ENCODE peak calls at places on chromosomes 4 and X, in eight cellular contexts. Z is transverse colon, N is K562, F is stomach, G is HCT116, W is breast epithelium, T is HepG2, C is suprapubic skin. B is an unnamed sample.

GRCh38 chr4:106766519-106766918 is 269.6 kb downstream of the DKK2 start:
- DNase-seq in T (no peak), C (no peak), W (no peak), G (no peak), Z (no peak), F (no peak), N (no peak), B (no peak)

GRCh38 chr4:145541266-145541770 is 59.7 kb downstream of the SMAD1 start:
- DNase-seq in C (no peak), G (no peak), W (no peak), Z (no peak), N (no peak), F (no peak), T (no peak), B (no peak)

GRCh38 chr4:40016007-40016406 is 38.3 kb upstream of the PDS5A start:
- DNase-seq in W (no peak), T (no peak), G (no peak), F (no peak), C (no peak), N (no peak), Z (no peak), B (no peak)

GRCh38 chrX:33336783-33337182 is 125.4 kb upstream of the DMD start:
- DNase-seq in T (peak), N (no peak), C (no peak), F (no peak), W (peak), G (no peak), Z (no peak), B (no peak)

GRCh38 chr4:173519130-173520101 is 10.6 kb downstream of the HAND2 start:
- DNase-seq in T (no peak), F (no peak), C (no peak), W (no peak), G (no peak), N (no peak), Z (no peak), B (peak)

GRCh38 chrX:126489141-126489540 is 63.5 kb downstream of the DCAF12L1 start:
- DNase-seq in T (no peak), W (no peak), G (no peak), C (no peak), Z (no peak), F (no peak), N (no peak), B (no peak)

GRCh38 chr4:121324331-121324730 is 56.5 kb downstream of the QRFPR start:
- DNase-seq in Z (no peak), F (no peak), N (no peak), G (no peak), C (no peak), W (no peak), T (no peak), B (no peak)

GRCh38 chr4:179872751-179873150 is 2370.5 kb upstream of the TENM3 start:
- DNase-seq in G (no peak), Z (no peak), C (no peak), W (no peak), N (no peak), F (no peak), T (no peak), B (no peak)

GRCh38 chrX:123215397-123216089 is 31.5 kb downstream of the GRIA3 start:
- DNase-seq in C (no peak), N (no peak), W (no peak), F (no peak), G (no peak), Z (no peak), T (no peak), B (no peak)

GRCh38 chrX:106707771-106708454 is 18.6 kb upstream of the RNF128 start:
- DNase-seq in C (no peak), Z (no peak), F (no peak), N (no peak), W (no peak), T (no peak), G (peak), B (no peak)

GRCh38 chr4:55125087-55125721 is at the start of gene KDR:
- DNase-seq in G (no peak), F (peak), Z (no peak), N (peak), T (no peak), C (peak), W (peak), B (no peak)

GRCh38 chr4:41057456-41057855 is 156.9 kb downstream of the APBB2 start:
- DNase-seq in Z (no peak), T (no peak), W (no peak), N (no peak), F (no peak), C (no peak), G (no peak), B (no peak)

GRCh38 chr4:126592088-126592487 is 1040.7 kb upstream of the INTU start:
- DNase-seq in Z (no peak), F (no peak), C (no peak), G (no peak), N (no peak), W (no peak), T (no peak), B (no peak)

GRCh38 chrX:150935466-150935865 is 37.0 kb upstream of the CD99L2 start:
- DNase-seq in F (no peak), T (no peak), Z (no peak), G (no peak), N (no peak), W (no peak), C (no peak), B (no peak)

GRCh38 chr4:18777190-18777589 is 755.6 kb upstream of the LCORL start:
- DNase-seq in G (no peak), T (no peak), F (no peak), W (no peak), Z (no peak), C (no peak), N (no peak), B (no peak)

GRCh38 chrX:129717902-129718301 is 20.9 kb upstream of the XPNPEP2 start:
- DNase-seq in T (no peak), G (no peak), F (no peak), N (no peak), W (no peak), C (no peak), Z (no peak), B (no peak)

GRCh38 chrX:151151668-151152267 is 24.6 kb upstream of the GPR50 start:
- DNase-seq in T (peak), F (no peak), W (no peak), G (peak), N (peak), C (no peak), Z (peak), B (no peak)

GRCh38 chrX:41822917-41823316 is 98.9 kb downstream of the GPR82 start:
- DNase-seq in F (no peak), N (peak), G (no peak), C (no peak), W (no peak), T (no peak), Z (no peak), B (no peak)

GRCh38 chrX:34655496-34656258 is 1.4 kb downstream of the TMEM47 start:
- DNase-seq in Z (no peak), N (no peak), C (no peak), F (no peak), T (no peak), G (no peak), W (no peak), B (no peak)

GRCh38 chr4:163332526-163333405 is at the start of gene NPY1R:
- DNase-seq in F (peak), G (peak), W (peak), Z (peak), T (peak), N (peak), C (peak), B (no peak)

GRCh38 chrX:72238721-72239475 is at the start of gene ERCC6L:
- DNase-seq in F (peak), T (peak), N (peak), C (peak), G (peak), W (peak), Z (peak), B (no peak)

GRCh38 chr4:168475745-168476144 is 4.5 kb downstream of the DDX60L start:
- DNase-seq in C (no peak), F (no peak), W (no peak), Z (no peak), T (no peak), G (no peak), N (no peak), B (no peak)

GRCh38 chrX:141341743-141342142 is 99.4 kb upstream of the SPANXC start:
- DNase-seq in F (no peak), C (no peak), N (no peak), Z (no peak), W (no peak), G (no peak), T (no peak), B (no peak)

GRCh38 chr4:145179201-145179860 is 1.1 kb downstream of the OTUD4 start:
- DNase-seq in W (peak), G (peak), N (peak), Z (peak), C (peak), T (peak), F (peak), B (no peak)

GRCh38 chr4:184548651-184549341 is 74.4 kb upstream of the IRF2 start:
- DNase-seq in N (peak), Z (peak), W (no peak), G (no peak), F (no peak), T (peak), C (no peak), B (no peak)

GRCh38 chrX:104122829-104123228 is 10.5 kb downstream of the ZCCHC18 start:
- DNase-seq in W (no peak), Z (no peak), G (no peak), F (no peak), C (no peak), T (no peak), N (no peak), B (no peak)

GRCh38 chr4:17092990-17093880 is 194.8 kb upstream of the LDB2 start:
- DNase-seq in C (no peak), N (no peak), T (no peak), Z (no peak), F (no peak), W (no peak), G (no peak), B (no peak)

GRCh38 chr4:24169956-24170355 is 280.1 kb upstream of the PPARGC1A start:
- DNase-seq in C (no peak), Z (no peak), N (no peak), G (no peak), W (no peak), F (no peak), T (no peak), B (no peak)

GRCh38 chr4:47002593-47002992 is 9.2 kb upstream of the GABRA4 start:
- DNase-seq in F (no peak), G (no peak), N (no peak), W (no peak), T (no peak), C (no peak), Z (no peak), B (no peak)

GRCh38 chr4:89939994-89940393 is 45.3 kb downstream of the MMRN1 start:
- DNase-seq in T (no peak), Z (no peak), C (no peak), F (peak), G (no peak), W (no peak), N (no peak), B (no peak)

GRCh38 chr4:34202154-34202553 is 2042.2 kb downstream of the ARAP2 start:
- DNase-seq in Z (no peak), G (no peak), N (no peak), W (no peak), F (no peak), T (no peak), C (no peak), B (no peak)

GRCh38 chr4:94276204-94276603 is 66.4 kb downstream of the HPGDS start:
- DNase-seq in G (no peak), Z (no peak), W (no peak), N (no peak), C (no peak), F (no peak), T (no peak), B (no peak)

GRCh38 chr4:19739101-19739651 is 512.5 kb upstream of the SLIT2 start:
- DNase-seq in C (no peak), W (no peak), T (no peak), Z (no peak), G (peak), F (no peak), N (no peak), B (no peak)

GRCh38 chrX:82585868-82586267 is 922.2 kb upstream of the POU3F4 start:
- DNase-seq in W (no peak), T (no peak), N (no peak), G (no peak), C (no peak), Z (no peak), F (no peak), B (no peak)

GRCh38 chr4:146585761-146586333 is 52.8 kb upstream of the POU4F2 start:
- DNase-seq in N (no peak), T (no peak), F (no peak), Z (no peak), G (no peak), C (no peak), W (no peak), B (no peak)

GRCh38 chrX:22462959-22463358 is 190.2 kb downstream of the CBLL2 start:
- DNase-seq in T (no peak), N (no peak), C (no peak), W (no peak), F (no peak), G (no peak), Z (no peak), B (no peak)

GRCh38 chr4:172124656-172125308 is 311.6 kb downstream of the GALNTL6 start:
- DNase-seq in F (no peak), N (no peak), C (no peak), W (no peak), T (no peak), G (no peak), Z (no peak), B (no peak)

GRCh38 chr4:100738388-100739165 is 220.8 kb upstream of the EMCN start:
- DNase-seq in N (no peak), Z (peak), W (no peak), G (peak), T (no peak), F (peak), C (no peak), B (no peak)

GRCh38 chr4:100742045-100742444 is 224.2 kb upstream of the EMCN start:
- DNase-seq in F (no peak), Z (no peak), G (peak), C (no peak), T (peak), N (no peak), W (no peak), B (no peak)

GRCh38 chr4:100736651-100737450 is 219.0 kb upstream of the EMCN start:
- DNase-seq in Z (no peak), F (no peak), C (no peak), G (peak), N (no peak), T (no peak), W (no peak), B (no peak)
- TF ChIP-seq POLR2A in Z (no peak), F (no peak), C (no peak), G (no peak), N (no peak), T (no peak), W (no peak), B (no peak)

GRCh38 chr4:2942037-2942531 is 21.1 kb downstream of the NOP14 start:
- DNase-seq in Z (peak), C (no peak), W (peak), T (no peak), F (no peak), G (no peak), N (no peak), B (peak)

GRCh38 chr4:2941138-2942036 is 21.8 kb downstream of the NOP14 start:
- DNase-seq in F (no peak), G (no peak), W (no peak), T (no peak), Z (peak), C (no peak), N (no peak), B (no peak)

GRCh38 chr4:2944091-2944482 is 19.1 kb downstream of the NOP14 start:
- DNase-seq in C (no peak), F (no peak), Z (no peak), W (no peak), T (no peak), G (no peak), N (no peak), B (no peak)

GRCh38 chr4:2943364-2944090 is 19.7 kb downstream of the NOP14 start:
- DNase-seq in G (no peak), T (no peak), W (no peak), F (no peak), N (no peak), Z (no peak), C (peak), B (no peak)

DNA sequence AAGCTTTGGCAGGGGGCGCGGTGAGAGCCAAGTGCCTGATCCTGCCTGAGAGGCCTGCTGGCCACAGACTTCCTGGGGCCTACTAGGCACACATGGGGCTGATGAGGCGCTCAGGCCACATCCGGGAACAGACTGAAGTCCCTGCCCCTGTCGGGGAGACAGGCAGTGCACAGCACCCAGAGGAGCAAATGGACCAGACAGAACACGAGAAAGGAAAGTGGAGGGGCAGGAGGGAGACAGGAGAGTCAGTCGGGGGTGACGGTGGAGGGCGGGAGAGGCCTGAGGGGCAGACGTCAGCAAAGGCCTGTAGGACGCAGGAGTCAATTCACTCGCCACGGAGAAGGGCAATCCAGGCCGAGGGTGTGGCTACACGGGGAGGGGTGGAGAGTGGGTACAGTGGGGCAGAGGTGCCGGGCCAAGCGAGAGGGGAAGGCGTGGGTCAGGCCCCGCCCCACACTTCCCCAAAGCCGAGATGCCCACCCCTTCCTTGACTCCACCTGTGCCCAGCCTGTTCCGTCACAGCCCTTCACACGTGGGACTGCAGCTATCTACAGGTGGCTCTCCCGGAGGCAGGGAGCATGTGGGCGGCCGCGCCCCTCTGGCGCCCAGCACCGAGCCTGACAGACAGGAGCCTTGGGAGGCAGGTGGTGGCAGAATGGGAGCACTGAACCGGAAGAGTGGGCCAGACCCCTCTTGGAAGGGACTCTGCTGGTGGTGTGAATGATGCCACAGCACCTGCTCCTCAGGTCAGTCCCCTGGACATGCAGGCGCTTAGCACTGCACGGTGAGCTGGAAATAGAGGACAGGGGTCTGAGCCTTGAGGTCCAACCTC is 20.5 kb downstream of the NOP14 start:
- DNase-seq in F (peak), N (no peak), Z (peak), T (no peak), W (peak), C (peak), G (no peak), B (no peak)
- TF ChIP-seq POLR2AphosphoS5 in F (no peak), N (peak), Z (peak), T (no peak), W (no peak), C (no peak), G (no peak), B (no peak)

GRCh38 chr4:42151568-42152506 is 618 bp downstream of the BEND4 start:
- DNase-seq in N (no peak), C (no peak), F (peak), W (no peak), Z (peak), T (no peak), G (no peak), B (no peak)

GRCh38 chr4:42149004-42149403 is 3.5 kb downstream of the BEND4 start:
- DNase-seq in T (no peak), F (no peak), G (no peak), C (no peak), Z (no peak), W (no peak), N (no peak), B (no peak)

GRCh38 chr4:42148453-42148852 is 4.0 kb downstream of the BEND4 start:
- DNase-seq in Z (no peak), C (no peak), N (no peak), F (no peak), W (no peak), T (no peak), G (no peak), B (no peak)

GRCh38 chr4:42150653-42151567 is 1.5 kb downstream of the BEND4 start:
- DNase-seq in G (no peak), C (no peak), Z (peak), T (no peak), W (no peak), N (no peak), F (no peak), B (no peak)

GRCh38 chr4:42152507-42153504 is at the start of gene BEND4:
- DNase-seq in T (no peak), N (no peak), Z (peak), W (no peak), C (no peak), F (no peak), G (no peak), B (no peak)
- H3K27ac ChIP-seq in T (no peak), N (no peak), Z (no peak), W (no peak), C (no peak), F (no peak), G (no peak), B (no peak)

DNA sequence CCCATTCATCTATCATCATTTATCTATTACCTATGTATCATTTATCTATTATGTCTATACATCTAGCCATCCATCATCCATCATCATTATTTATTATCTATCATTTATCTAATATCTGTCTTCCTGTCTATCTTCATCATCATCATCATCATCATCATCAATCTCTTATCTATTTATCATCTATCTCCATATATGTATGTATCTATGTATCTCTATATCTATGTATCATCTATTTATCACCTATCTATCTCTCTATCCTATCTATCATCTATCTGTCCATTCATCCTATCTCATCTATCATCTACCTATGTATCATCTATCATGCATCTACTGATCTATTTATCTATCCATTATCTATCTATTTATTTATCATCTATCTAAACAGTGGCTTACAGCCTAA is 3.8 kb upstream of the GYG2 start:
- DNase-seq in C (no peak), F (no peak), T (no peak), W (no peak), Z (no peak), N (no peak), G (no peak), B (no peak)
- TF ChIP-seq POLR2A in C (no peak), F (no peak), T (no peak), W (no peak), Z (no peak), N (no peak), G (no peak), B (no peak)

DNA sequence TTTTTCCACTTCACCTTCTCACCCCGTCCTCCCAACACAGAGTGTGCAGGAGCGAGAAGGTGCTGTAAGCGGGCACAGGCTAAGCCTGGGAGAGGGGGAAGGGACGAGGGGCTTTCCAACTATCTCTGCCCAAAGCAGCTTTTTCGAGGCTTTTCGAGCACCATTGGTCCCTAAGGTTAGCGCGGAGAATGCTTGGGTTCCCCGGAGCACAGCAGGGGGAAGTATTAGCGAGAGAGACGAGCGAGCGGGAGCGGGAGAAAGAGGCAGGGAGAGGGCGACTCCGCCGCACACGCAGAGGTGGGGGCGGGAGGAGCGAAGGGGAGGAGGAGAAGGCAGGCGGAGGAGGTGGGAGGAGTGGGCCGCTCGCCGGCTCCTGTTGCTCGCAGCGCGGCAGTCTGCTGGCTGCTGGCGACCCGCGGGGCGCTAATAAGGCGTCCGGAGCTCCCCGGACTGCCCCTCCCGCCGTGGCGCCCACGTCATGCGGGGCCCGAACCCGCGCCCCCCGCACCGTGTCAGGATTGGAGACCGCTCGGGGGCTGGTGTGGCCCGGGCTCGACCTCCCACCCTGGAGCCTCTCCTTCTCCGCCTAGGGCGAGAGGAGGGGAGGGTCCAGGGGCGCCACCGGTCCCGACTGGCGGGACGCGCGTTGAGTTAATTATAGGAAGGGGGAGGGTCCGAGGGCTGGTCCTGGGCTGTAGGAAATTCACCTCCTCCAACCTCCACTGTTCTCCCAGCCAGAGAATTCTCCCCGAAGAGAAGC is at the start of gene ADAMTS3:
- DNase-seq in T (no peak), F (peak), G (no peak), W (peak), Z (peak), C (peak), N (peak), B (no peak)
- TF ChIP-seq POLR2AphosphoS5 in T (no peak), F (no peak), G (no peak), W (no peak), Z (no peak), C (no peak), N (peak), B (peak)